ENCODE peak calls at places on chromosomes 12 and 14, in four cellular contexts. H is ACHN, R is left ventricle myocardium inferior, E is AG08396. U is an unnamed sample.

GRCh38 chr12:78641837-78642423 is 222.6 kb upstream of the SYT1 start:
- DNase-seq in E (no peak), H (peak), R (no peak), U (no peak)

GRCh38 chr12:31868980-31869379 is 90.2 kb upstream of the RESF1 start:
- DNase-seq in E (no peak), R (peak), H (no peak), U (no peak)

GRCh38 chr14:68279777-68280233 is 460.2 kb downstream of the RAD51B start:
- DNase-seq in R (no peak), E (no peak), H (no peak), U (no peak)

GRCh38 chr14:61536661-61537566 is 158.4 kb upstream of the HIF1A start:
- DNase-seq in E (no peak), H (peak), R (no peak), U (no peak)

GRCh38 chr14:105480807-105481801 is 5.6 kb upstream of the CRIP1 start:
- DNase-seq in H (peak), E (peak), R (peak), U (peak)

GRCh38 chr14:98227000-98227726 is 1044.8 kb downstream of the BCL11B start:
- DNase-seq in R (no peak), H (no peak), E (no peak), U (no peak)

GRCh38 chr14:64998455-64998931 is 11.8 kb downstream of the FNTB start:
- DNase-seq in H (no peak), R (no peak), E (no peak), U (no peak)

GRCh38 chr12:120999191-121000120 is 16.8 kb downstream of the C12orf43 start:
- DNase-seq in H (no peak), E (peak), R (no peak), U (no peak)

GRCh38 chr14:26415618-26416123 is 182.2 kb downstream of the NOVA1 start:
- DNase-seq in H (no peak), E (no peak), R (no peak), U (peak)

GRCh38 chr12:124828264-124829007 is 35.2 kb downstream of the SCARB1 start:
- DNase-seq in E (peak), R (no peak), H (peak), U (no peak)

GRCh38 chr12:100798799-100799198 is 4.2 kb downstream of the ANO4 start:
- DNase-seq in R (no peak), H (no peak), E (no peak), U (no peak)

GRCh38 chr14:81268016-81268416 is 47.3 kb upstream of the GTF2A1 start:
- DNase-seq in R (no peak), E (no peak), H (peak), U (no peak)

GRCh38 chr12:2264622-2265306 is 212.0 kb downstream of the CACNA1C start:
- DNase-seq in E (peak), R (no peak), H (peak), U (peak)

GRCh38 chr12:79988368-79988767 is 53.5 kb upstream of the PPP1R12A start:
- DNase-seq in E (peak), H (no peak), R (no peak), U (no peak)

GRCh38 chr12:108838194-108839010 is 19.0 kb downstream of the SSH1 start:
- DNase-seq in H (peak), E (peak), R (peak), U (peak)

GRCh38 chr14:61527325-61528100 is 167.8 kb upstream of the HIF1A start:
- DNase-seq in R (no peak), E (peak), H (peak), U (no peak)

GRCh38 chr14:60087664-60088063 is 4.1 kb upstream of the PCNX4 start:
- DNase-seq in H (no peak), E (no peak), R (no peak), U (no peak)

GRCh38 chr12:90290980-90291975 is 582.6 kb upstream of the ATP2B1 start:
- DNase-seq in E (no peak), R (no peak), H (no peak), U (no peak)

GRCh38 chr12:148676-149416 is 65.1 kb downstream of the SLC6A12 start:
- DNase-seq in H (no peak), R (no peak), E (no peak), U (no peak)

GRCh38 chr14:74843653-74844052 is 32.3 kb downstream of the PROX2 start:
- DNase-seq in E (peak), H (no peak), R (no peak), U (no peak)

GRCh38 chr14:33682746-33683145 is 268.1 kb downstream of the EGLN3 start:
- DNase-seq in E (no peak), R (peak), H (no peak), U (peak)

GRCh38 chr12:89439946-89440345 is 84.7 kb downstream of the GALNT4 start:
- DNase-seq in E (no peak), H (no peak), R (no peak), U (no peak)

GRCh38 chr14:50773632-50774541 is 57.1 kb downstream of the NIN start:
- DNase-seq in H (peak), E (peak), R (no peak), U (peak)

GRCh38 chr12:74899031-74899829 is 310.4 kb downstream of the KCNC2 start:
- DNase-seq in H (no peak), E (no peak), R (no peak), U (no peak)

GRCh38 chr12:54684636-54685630 is 36.8 kb upstream of the DCD start:
- DNase-seq in E (no peak), H (no peak), R (no peak), U (no peak)

GRCh38 chr12:18492372-18493025 is 231.2 kb downstream of the PIK3C2G start:
- DNase-seq in H (no peak), E (no peak), R (no peak), U (no peak)

GRCh38 chr14:71113376-71113775 is 206.1 kb downstream of the PCNX1 start:
- DNase-seq in R (no peak), H (no peak), E (peak), U (no peak)

GRCh38 chr14:77067632-77068514 is 30.2 kb upstream of the CIPC start:
- DNase-seq in H (peak), E (peak), R (peak), U (peak)

GRCh38 chr12:104243551-104243950 is 28.0 kb downstream of the TXNRD1 start:
- DNase-seq in R (no peak), E (no peak), H (no peak), U (no peak)

GRCh38 chr14:75793806-75794205 is 132.8 kb downstream of the TTLL5 start:
- DNase-seq in E (no peak), H (peak), R (no peak), U (no peak)

GRCh38 chr14:59347915-59348314 is 117.3 kb downstream of the GPR135 start:
- DNase-seq in E (no peak), R (no peak), H (no peak), U (no peak)

GRCh38 chr12:64780531-64781373 is 21.5 kb upstream of the GNS start:
- DNase-seq in H (peak), R (peak), E (peak), U (no peak)

GRCh38 chr12:14394317-14395058 is 29.0 kb downstream of the ATF7IP start:
- DNase-seq in H (peak), E (peak), R (no peak), U (peak)

GRCh38 chr12:55932546-55932919 is 1.6 kb downstream of the DGKA start:
- DNase-seq in R (no peak), H (no peak), E (peak), U (no peak)